ENCODE peak calls at places on chromosomes 4 and X, in six cellular contexts. One of them, this sample, is unnamed.

GRCh38 chr4:1471443-1472147 is 65.4 kb upstream of the NKX1-1 start:
- DNase-seq in prostate gland: no peak
- DNase-seq in A549: no peak
- DNase-seq in HCT116: no peak
- DNase-seq in esophagus squamous epithelium: no peak
- DNase-seq in breast epithelium: no peak
- DNase-seq in this sample: peak

GRCh38 chr4:71026086-71026485 is 32.6 kb downstream of the DCK start:
- DNase-seq in prostate gland: no peak
- DNase-seq in A549: peak
- DNase-seq in HCT116: peak
- DNase-seq in esophagus squamous epithelium: no peak
- DNase-seq in breast epithelium: no peak
- DNase-seq in this sample: no peak

GRCh38 chr4:127229866-127230608 is 402.7 kb upstream of the INTU start:
- DNase-seq in prostate gland: no peak
- DNase-seq in A549: no peak
- DNase-seq in HCT116: no peak
- DNase-seq in esophagus squamous epithelium: no peak
- DNase-seq in breast epithelium: no peak
- DNase-seq in this sample: no peak

GRCh38 chr4:48904101-48904500 is 2.5 kb downstream of the OCIAD2 start:
- DNase-seq in prostate gland: no peak
- DNase-seq in A549: no peak
- DNase-seq in HCT116: no peak
- DNase-seq in esophagus squamous epithelium: no peak
- DNase-seq in breast epithelium: no peak
- DNase-seq in this sample: no peak

GRCh38 chrX:74434336-74434735 is 13.0 kb downstream of the SLC16A2 start:
- DNase-seq in prostate gland: no peak
- DNase-seq in A549: no peak
- DNase-seq in HCT116: no peak
- DNase-seq in esophagus squamous epithelium: no peak
- DNase-seq in breast epithelium: no peak
- DNase-seq in this sample: no peak

GRCh38 chr4:157405070-157405469 is 184.5 kb downstream of the GRIA2 start:
- DNase-seq in prostate gland: no peak
- DNase-seq in A549: no peak
- DNase-seq in HCT116: no peak
- DNase-seq in esophagus squamous epithelium: no peak
- DNase-seq in breast epithelium: no peak
- DNase-seq in this sample: no peak

GRCh38 chrX:129981752-129982299 is 609 bp upstream of the BCORL1 start:
- DNase-seq in prostate gland: no peak
- DNase-seq in A549: no peak
- DNase-seq in HCT116: no peak
- DNase-seq in esophagus squamous epithelium: no peak
- DNase-seq in breast epithelium: no peak
- DNase-seq in this sample: no peak

GRCh38 chr4:67545996-67546356 is 673 bp upstream of the CENPC start:
- DNase-seq in prostate gland: no peak
- DNase-seq in A549: no peak
- DNase-seq in HCT116: no peak
- DNase-seq in esophagus squamous epithelium: no peak
- DNase-seq in breast epithelium: no peak
- DNase-seq in this sample: no peak

GRCh38 chr4:88841635-88842034 is 144.0 kb upstream of the NAP1L5 start:
- DNase-seq in prostate gland: no peak
- DNase-seq in A549: no peak
- DNase-seq in HCT116: no peak
- DNase-seq in esophagus squamous epithelium: no peak
- DNase-seq in breast epithelium: no peak
- DNase-seq in this sample: no peak

GRCh38 chr4:78710536-78710935 is 65.6 kb upstream of the BMP2K start:
- DNase-seq in prostate gland: no peak
- DNase-seq in A549: no peak
- DNase-seq in HCT116: peak
- DNase-seq in esophagus squamous epithelium: no peak
- DNase-seq in breast epithelium: no peak
- DNase-seq in this sample: no peak

GRCh38 chr4:123530357-123530756 is 133.8 kb downstream of the SPRY1 start:
- DNase-seq in prostate gland: no peak
- DNase-seq in A549: no peak
- DNase-seq in HCT116: no peak
- DNase-seq in esophagus squamous epithelium: no peak
- DNase-seq in breast epithelium: no peak
- DNase-seq in this sample: no peak

GRCh38 chr4:99815597-99816011 is 1.0 kb upstream of the DAPP1 start:
- DNase-seq in prostate gland: peak
- DNase-seq in A549: no peak
- DNase-seq in HCT116: peak
- DNase-seq in esophagus squamous epithelium: no peak
- DNase-seq in breast epithelium: peak
- DNase-seq in this sample: peak

GRCh38 chr4:80393246-80393969 is 57.9 kb downstream of the CFAP299 start:
- DNase-seq in prostate gland: no peak
- DNase-seq in A549: no peak
- DNase-seq in HCT116: no peak
- DNase-seq in esophagus squamous epithelium: no peak
- DNase-seq in breast epithelium: no peak
- DNase-seq in this sample: no peak

GRCh38 chr4:55488716-55489115 is 58.0 kb downstream of the CLOCK start:
- DNase-seq in prostate gland: no peak
- DNase-seq in A549: no peak
- DNase-seq in HCT116: no peak
- DNase-seq in esophagus squamous epithelium: no peak
- DNase-seq in breast epithelium: no peak
- DNase-seq in this sample: no peak

GRCh38 chrX:78102100-78102499 is 1.9 kb upstream of the PGK1 start:
- DNase-seq in prostate gland: no peak
- DNase-seq in A549: no peak
- DNase-seq in HCT116: no peak
- DNase-seq in esophagus squamous epithelium: no peak
- DNase-seq in breast epithelium: no peak
- DNase-seq in this sample: no peak

GRCh38 chr4:137819964-137820383 is 287.7 kb upstream of the PCDH18 start:
- DNase-seq in prostate gland: peak
- DNase-seq in A549: peak
- DNase-seq in HCT116: peak
- DNase-seq in esophagus squamous epithelium: no peak
- DNase-seq in breast epithelium: no peak
- DNase-seq in this sample: no peak

GRCh38 chrX:23248187-23248586 is 86.5 kb upstream of the PTCHD1 start:
- DNase-seq in prostate gland: no peak
- DNase-seq in A549: no peak
- DNase-seq in HCT116: no peak
- DNase-seq in esophagus squamous epithelium: no peak
- DNase-seq in breast epithelium: no peak
- DNase-seq in this sample: no peak

GRCh38 chrX:107684956-107685385 is 56.7 kb downstream of the PRPS1 start:
- DNase-seq in prostate gland: peak
- DNase-seq in A549: peak
- DNase-seq in HCT116: no peak
- DNase-seq in esophagus squamous epithelium: peak
- DNase-seq in breast epithelium: peak
- DNase-seq in this sample: peak

GRCh38 chr4:111628437-111628836 is 516.8 kb upstream of the FAM241A start:
- DNase-seq in prostate gland: no peak
- DNase-seq in A549: no peak
- DNase-seq in HCT116: no peak
- DNase-seq in esophagus squamous epithelium: no peak
- DNase-seq in breast epithelium: no peak
- DNase-seq in this sample: no peak

GRCh38 chr4:180799798-180800197 is 1443.4 kb upstream of the TENM3 start:
- DNase-seq in prostate gland: no peak
- DNase-seq in A549: no peak
- DNase-seq in HCT116: no peak
- DNase-seq in esophagus squamous epithelium: no peak
- DNase-seq in breast epithelium: no peak
- DNase-seq in this sample: no peak

GRCh38 chr4:89894654-89895652 is at the start of gene MMRN1:
- DNase-seq in prostate gland: no peak
- DNase-seq in A549: no peak
- DNase-seq in HCT116: no peak
- DNase-seq in esophagus squamous epithelium: no peak
- DNase-seq in breast epithelium: no peak
- DNase-seq in this sample: no peak

GRCh38 chr4:89897867-89898266 is 3.2 kb downstream of the MMRN1 start:
- DNase-seq in prostate gland: no peak
- DNase-seq in A549: no peak
- DNase-seq in HCT116: no peak
- DNase-seq in esophagus squamous epithelium: no peak
- DNase-seq in breast epithelium: no peak
- DNase-seq in this sample: no peak

GRCh38 chr4:89899854-89900253 is 5.2 kb downstream of the MMRN1 start:
- DNase-seq in prostate gland: no peak
- DNase-seq in A549: no peak
- DNase-seq in HCT116: no peak
- DNase-seq in esophagus squamous epithelium: no peak
- DNase-seq in breast epithelium: no peak
- DNase-seq in this sample: no peak

GRCh38 chr4:89899157-89899556 is 4.5 kb downstream of the MMRN1 start:
- DNase-seq in prostate gland: no peak
- DNase-seq in A549: no peak
- DNase-seq in HCT116: no peak
- DNase-seq in esophagus squamous epithelium: no peak
- DNase-seq in breast epithelium: no peak
- DNase-seq in this sample: no peak

DNA sequence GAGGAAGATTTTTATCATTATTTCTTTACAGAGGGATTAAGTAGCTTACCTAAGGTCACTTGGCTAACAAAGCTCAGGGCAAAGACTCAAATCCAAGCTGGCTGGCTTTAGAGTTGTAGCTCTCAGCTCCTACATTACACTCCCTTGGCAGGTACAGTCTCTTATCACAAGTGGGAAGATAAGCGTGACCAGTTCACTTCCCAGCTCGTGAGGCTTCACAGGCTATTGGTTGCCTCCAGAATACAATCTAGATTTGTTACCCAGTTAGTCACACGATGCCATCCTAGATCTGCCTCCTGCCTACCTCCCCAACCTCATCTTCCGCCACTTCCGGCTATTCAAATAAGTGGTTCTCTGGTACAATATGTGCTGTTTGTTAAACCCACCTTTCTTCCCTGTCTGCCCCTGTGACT is 3.7 kb downstream of the MMRN1 start:
- DNase-seq in prostate gland: no peak
- DNase-seq in A549: no peak
- DNase-seq in HCT116: no peak
- DNase-seq in esophagus squamous epithelium: no peak
- DNase-seq in breast epithelium: no peak
- DNase-seq in this sample: no peak
- TF ChIP-seq POLR2A in prostate gland: no peak
- TF ChIP-seq POLR2A in A549: no peak
- TF ChIP-seq POLR2A in HCT116: no peak
- TF ChIP-seq POLR2A in esophagus squamous epithelium: no peak
- TF ChIP-seq POLR2A in breast epithelium: no peak
- TF ChIP-seq POLR2A in this sample: no peak

GRCh38 chr4:38319456-38320348 is 344.3 kb upstream of the KLF3 start:
- DNase-seq in prostate gland: peak
- DNase-seq in A549: peak
- DNase-seq in HCT116: no peak
- DNase-seq in esophagus squamous epithelium: peak
- DNase-seq in breast epithelium: peak
- DNase-seq in this sample: peak

GRCh38 chr4:38317238-38317637 is 346.8 kb upstream of the KLF3 start:
- DNase-seq in prostate gland: no peak
- DNase-seq in A549: no peak
- DNase-seq in HCT116: no peak
- DNase-seq in esophagus squamous epithelium: no peak
- DNase-seq in breast epithelium: no peak
- DNase-seq in this sample: no peak

GRCh38 chr4:38320349-38320707 is 343.7 kb upstream of the KLF3 start:
- DNase-seq in prostate gland: no peak
- DNase-seq in A549: no peak
- DNase-seq in HCT116: no peak
- DNase-seq in esophagus squamous epithelium: no peak
- DNase-seq in breast epithelium: no peak
- DNase-seq in this sample: no peak

GRCh38 chr4:38320833-38321232 is 343.2 kb upstream of the KLF3 start:
- DNase-seq in prostate gland: no peak
- DNase-seq in A549: no peak
- DNase-seq in HCT116: no peak
- DNase-seq in esophagus squamous epithelium: no peak
- DNase-seq in breast epithelium: no peak
- DNase-seq in this sample: no peak

GRCh38 chr4:38318737-38319455 is 345.1 kb upstream of the KLF3 start:
- DNase-seq in prostate gland: peak
- DNase-seq in A549: peak
- DNase-seq in HCT116: peak
- DNase-seq in esophagus squamous epithelium: peak
- DNase-seq in breast epithelium: peak
- DNase-seq in this sample: peak
- H3K4me3 ChIP-seq in prostate gland: peak
- H3K4me3 ChIP-seq in A549: peak
- H3K4me3 ChIP-seq in HCT116: peak
- H3K4me3 ChIP-seq in esophagus squamous epithelium: peak
- H3K4me3 ChIP-seq in breast epithelium: peak
- H3K4me3 ChIP-seq in this sample: no peak

GRCh38 chr4:109433281-109434006 is at the start of gene SEC24B:
- DNase-seq in prostate gland: peak
- DNase-seq in A549: peak
- DNase-seq in HCT116: peak
- DNase-seq in esophagus squamous epithelium: peak
- DNase-seq in breast epithelium: peak
- DNase-seq in this sample: peak
- TF ChIP-seq POLR2A in prostate gland: peak
- TF ChIP-seq POLR2A in A549: peak
- TF ChIP-seq POLR2A in HCT116: peak
- TF ChIP-seq POLR2A in esophagus squamous epithelium: peak
- TF ChIP-seq POLR2A in breast epithelium: peak
- TF ChIP-seq POLR2A in this sample: no peak

DNA sequence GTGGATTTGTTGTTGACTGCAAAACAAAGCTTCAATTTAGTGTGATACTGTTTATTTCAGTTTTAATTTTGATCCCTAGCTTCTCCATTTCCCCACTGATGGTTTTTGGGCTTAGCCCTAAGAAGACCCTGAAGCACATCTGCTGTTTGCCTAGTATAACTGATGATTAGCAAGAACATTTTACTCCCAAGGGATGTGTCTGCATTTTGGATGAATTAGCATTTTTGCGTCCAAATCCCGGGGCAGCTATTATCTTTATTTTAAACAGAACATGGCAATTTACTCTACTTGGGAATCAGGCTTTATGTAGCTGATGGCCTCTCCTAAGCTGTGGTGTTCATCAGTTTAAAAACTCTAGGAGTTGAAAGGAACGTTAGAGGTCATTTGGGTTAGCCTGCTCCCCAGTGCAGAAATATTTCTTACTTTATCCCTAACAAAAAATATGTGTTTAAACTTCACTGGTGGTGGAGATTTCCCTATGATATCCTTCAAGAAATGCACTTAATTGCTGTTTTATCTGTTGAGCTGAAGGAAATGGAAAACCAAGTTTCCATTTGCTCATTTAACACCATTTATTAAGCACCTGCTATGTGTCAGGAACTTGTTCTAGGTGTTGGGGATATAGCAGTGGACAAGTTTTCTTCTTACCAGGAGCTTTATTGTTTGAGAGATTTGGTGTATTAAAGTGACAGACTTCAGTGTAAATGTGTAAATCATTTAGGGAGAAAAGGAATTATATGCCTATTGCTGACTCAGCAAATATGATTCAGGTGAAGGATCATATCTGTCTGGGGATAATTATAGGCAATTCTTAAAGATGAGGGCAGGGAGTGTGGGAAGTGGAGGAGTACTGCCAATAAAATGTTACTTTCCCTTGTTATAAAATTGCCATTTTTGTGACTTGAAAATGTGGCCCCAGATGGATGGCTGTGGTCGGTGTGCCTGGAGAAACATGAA is 3.4 kb downstream of the SEPTIN11 start:
- DNase-seq in prostate gland: no peak
- DNase-seq in A549: no peak
- DNase-seq in HCT116: no peak
- DNase-seq in esophagus squamous epithelium: no peak
- DNase-seq in breast epithelium: no peak
- DNase-seq in this sample: no peak
- H3K4me3 ChIP-seq in prostate gland: no peak
- H3K4me3 ChIP-seq in A549: no peak
- H3K4me3 ChIP-seq in HCT116: no peak
- H3K4me3 ChIP-seq in esophagus squamous epithelium: no peak
- H3K4me3 ChIP-seq in breast epithelium: no peak
- H3K4me3 ChIP-seq in this sample: no peak

This sample was measured in lower leg skin.